ENCODE peak calls at places on chromosome 1, in seven cellular contexts. I, P, X, E, L, G and S are unnamed samples.

GRCh38 chr1:63775418-63776127 is 1.8 kb downstream of the ROR1 start:
- DNase-seq in I (no peak), P (no peak), X (no peak), L (peak), E (no peak), G (no peak), S (no peak)

GRCh38 chr1:91651671-91652071 is 151.0 kb downstream of the CDC7 start:
- DNase-seq in X (no peak), I (no peak), E (peak), L (peak), P (peak), G (no peak), S (no peak)

GRCh38 chr1:234933475-234933874 is 195.2 kb downstream of the TOMM20 start:
- DNase-seq in X (no peak), L (peak), I (no peak), P (peak), E (no peak), G (peak), S (no peak)

GRCh38 chr1:14715266-14715665 is 116.8 kb downstream of the KAZN start:
- DNase-seq in E (no peak), P (no peak), I (no peak), L (no peak), G (no peak), X (no peak), S (no peak)

GRCh38 chr1:202086579-202087350 is 36.0 kb upstream of the GPR37L1 start:
- DNase-seq in I (no peak), X (no peak), P (no peak), G (no peak), L (no peak), E (peak), S (no peak)

GRCh38 chr1:115946116-115946515 is 30.2 kb upstream of the SLC22A15 start:
- DNase-seq in I (no peak), X (no peak), L (no peak), G (no peak), P (no peak), E (no peak), S (no peak)

GRCh38 chr1:203690730-203691129 is 64.1 kb downstream of the ATP2B4 start:
- DNase-seq in L (no peak), I (no peak), P (no peak), E (no peak), X (no peak), G (no peak), S (no peak)

GRCh38 chr1:30345525-30346145 is 377.8 kb downstream of the MATN1 start:
- DNase-seq in P (no peak), E (no peak), I (no peak), L (no peak), X (no peak), G (no peak), S (no peak)

GRCh38 chr1:154607084-154607747 is 770 bp downstream of the ADAR start:
- DNase-seq in L (peak), I (no peak), X (peak), P (no peak), G (no peak), E (peak), S (no peak)

GRCh38 chr1:210132582-210132981 is 100.0 kb upstream of the SERTAD4 start:
- DNase-seq in G (no peak), L (peak), X (peak), E (no peak), I (no peak), P (peak), S (no peak)

GRCh38 chr1:203898458-203899244 is 37.3 kb downstream of the SNRPE start:
- DNase-seq in G (no peak), I (no peak), P (no peak), L (no peak), E (no peak), X (no peak), S (no peak)

GRCh38 chr1:228737613-228738012 is 2.3 kb downstream of the RHOU start:
- DNase-seq in L (peak), I (no peak), X (no peak), G (no peak), P (no peak), E (peak), S (no peak)

DNA sequence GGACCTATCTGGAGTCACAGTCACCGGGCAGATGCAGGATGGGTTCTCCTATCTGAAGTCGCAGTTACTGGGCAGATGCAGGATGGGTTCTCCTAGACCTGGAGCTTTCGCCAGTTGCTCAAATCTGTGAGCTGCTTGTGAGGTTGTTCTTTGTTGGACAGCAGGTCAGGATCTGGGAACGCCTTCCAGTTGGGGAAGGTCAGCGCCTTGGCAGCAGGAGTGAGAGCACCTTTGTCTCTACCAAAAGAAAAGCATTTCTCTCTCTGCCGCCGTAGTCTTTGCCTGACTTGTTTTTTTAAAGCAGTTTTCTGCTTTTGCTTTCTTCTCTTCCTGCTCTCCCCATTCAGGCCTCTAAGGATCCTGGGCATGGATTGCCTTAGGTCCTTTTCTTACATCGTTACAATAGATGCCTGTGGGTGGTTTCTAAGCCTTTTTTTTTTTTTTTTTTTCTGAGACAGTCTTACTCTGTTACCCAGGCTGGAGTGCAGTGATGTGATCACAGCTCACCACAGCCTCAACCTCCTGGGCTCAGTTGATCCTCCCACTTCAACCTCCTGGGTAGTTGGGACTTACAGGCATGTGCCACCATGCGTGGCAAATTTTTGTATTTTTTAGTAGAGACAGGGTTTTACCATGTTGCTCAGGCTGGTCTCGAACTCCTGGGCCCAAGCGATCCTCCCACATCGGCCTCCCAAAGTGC is 15.7 kb downstream of the PEX14 start:
- DNase-seq in P (no peak), L (no peak), G (no peak), I (no peak), X (no peak), E (no peak), S (no peak)
- TF ChIP-seq CTCF in P (no peak), L (no peak), G (no peak), I (no peak), X (no peak), E (no peak), S (no peak)

DNA sequence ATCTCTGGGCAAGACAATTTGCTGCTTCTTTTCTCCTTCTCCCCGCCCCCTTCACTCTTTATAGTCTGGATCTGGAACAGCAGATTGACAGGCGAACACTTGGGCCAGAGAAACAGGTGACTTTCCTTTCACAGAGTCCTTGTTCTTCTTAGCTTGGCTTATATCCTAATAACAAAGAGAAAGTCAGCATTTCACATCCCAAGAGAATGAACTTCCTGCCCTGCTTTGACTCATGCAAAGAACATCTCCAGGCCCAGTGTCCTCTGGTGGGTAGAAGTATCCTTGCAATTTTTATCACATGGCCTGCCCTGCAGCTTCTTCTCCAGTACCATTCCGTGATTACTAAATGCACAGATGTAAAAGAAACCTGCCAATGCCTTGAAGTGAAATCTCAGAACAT is 764.4 kb downstream of the ADGRL2 start:
- DNase-seq in L (peak), X (no peak), P (peak), E (no peak), G (no peak), I (peak), S (no peak)
- TF ChIP-seq CTCF in L (peak), X (no peak), P (no peak), E (no peak), G (no peak), I (peak), S (no peak)

GRCh38 chr1:28087614-28088167 is 719 bp downstream of the EYA3 start:
- DNase-seq in G (no peak), L (peak), I (no peak), P (no peak), X (peak), E (no peak), S (no peak)
- TF ChIP-seq CTCF in G (no peak), L (no peak), I (peak), P (peak), X (no peak), E (no peak), S (no peak)

GRCh38 chr1:108712605-108713150 is at the start of gene FNDC7:
- DNase-seq in X (no peak), E (no peak), I (no peak), P (no peak), L (no peak), G (no peak), S (no peak)

GRCh38 chr1:108706643-108707042 is 6.1 kb upstream of the FNDC7 start:
- DNase-seq in X (no peak), E (no peak), L (no peak), P (no peak), I (no peak), G (no peak), S (no peak)

GRCh38 chr1:108703939-108704338 is 8.8 kb upstream of the FNDC7 start:
- DNase-seq in G (no peak), X (no peak), P (no peak), I (no peak), L (no peak), E (no peak), S (no peak)

GRCh38 chr1:108704501-108704900 is 8.2 kb upstream of the FNDC7 start:
- DNase-seq in X (no peak), P (no peak), G (no peak), I (peak), L (peak), E (no peak), S (no peak)

GRCh38 chr1:108708726-108709660 is 3.7 kb upstream of the FNDC7 start:
- DNase-seq in I (no peak), L (no peak), X (no peak), E (peak), G (no peak), P (no peak), S (no peak)
- TF ChIP-seq CTCF in I (no peak), L (no peak), X (no peak), E (no peak), G (no peak), P (peak), S (peak)